ENCODE peak calls at places on chromosomes 7 and 10, in nine cellular contexts. U is HepG2; D is naive B cell; O is foreskin fibroblast; B is stimulated activated CD4-positive, alpha-beta T cell treated with anti-CD3 and anti-CD28 coated beads, Interleukin-2, amount 100 ng/mL, for 48 hours; E is NCI-H1930; C is effector memory CD4-positive, alpha-beta T cell; A is B cell; Q is lower leg skin. F is an unnamed sample.

GRCh38 chr10:10078476-10078875 is 939.2 kb upstream of the CELF2 start:
- DNase-seq in A (no peak), B (no peak), O (no peak), Q (no peak), U (no peak), E (no peak), D (no peak), C (no peak), F (no peak)

GRCh38 chr10:30980951-30981616 is 50.6 kb downstream of the ZNF438 start:
- DNase-seq in Q (peak), D (no peak), C (no peak), E (no peak), O (peak), U (no peak), A (no peak), B (no peak), F (no peak)

GRCh38 chr7:35617076-35617475 is 77.9 kb downstream of the HERPUD2 start:
- DNase-seq in Q (no peak), U (no peak), A (no peak), B (no peak), D (no peak), C (no peak), O (peak), E (no peak), F (no peak)

GRCh38 chr10:86799188-86799845 is 42.9 kb downstream of the BMPR1A start:
- DNase-seq in U (no peak), A (no peak), B (no peak), Q (no peak), C (no peak), D (no peak), O (no peak), E (no peak), F (no peak)

GRCh38 chr10:94303929-94304328 is 58.8 kb downstream of the NOC3L start:
- DNase-seq in O (no peak), E (no peak), B (no peak), A (no peak), D (no peak), U (peak), Q (no peak), C (no peak), F (no peak)

GRCh38 chr7:74379938-74380337 is 73.8 kb upstream of the GTF2IRD1 start:
- DNase-seq in O (no peak), B (no peak), D (no peak), A (no peak), C (no peak), E (no peak), U (no peak), Q (no peak), F (no peak)

GRCh38 chr7:65301007-65301406 is 72.6 kb upstream of the ZNF92 start:
- DNase-seq in B (no peak), U (no peak), O (no peak), C (no peak), D (no peak), Q (no peak), A (no peak), E (no peak), F (no peak)

GRCh38 chr7:151889406-151890354 is 12.8 kb upstream of the PRKAG2 start:
- DNase-seq in C (no peak), U (no peak), Q (peak), A (no peak), O (no peak), E (no peak), D (no peak), B (no peak), F (no peak)